ENCODE peak calls at places on chromosomes 7 and 10, in four cellular contexts. M is NCI-H1092; K is globus pallidus; G is CD8-positive, alpha-beta T cell. E is an unnamed sample.

GRCh38 chr7:150962743-150963399 is 15.2 kb downstream of the KCNH2 start:
- DNase-seq in M (peak), G (peak), K (no peak), E (peak)

GRCh38 chr7:43906327-43907010 is at the start of gene URGCP:
- DNase-seq in K (peak), M (peak), G (peak), E (peak)

GRCh38 chr7:96174812-96175211 is 147.1 kb downstream of the SLC25A13 start:
- DNase-seq in M (no peak), K (peak), G (no peak), E (peak)

GRCh38 chr10:62619409-62619730 is 185.2 kb upstream of the ADO start:
- DNase-seq in K (no peak), G (no peak), M (no peak), E (no peak)

GRCh38 chr7:44539669-44540516 is 1.2 kb downstream of the NPC1L1 start:
- DNase-seq in G (no peak), K (no peak), M (no peak), E (no peak)

GRCh38 chr7:84112771-84113170 is 81.8 kb downstream of the SEMA3A start:
- DNase-seq in K (no peak), M (no peak), G (no peak), E (no peak)

GRCh38 chr10:13528875-13529713 is at the start of gene BEND7:
- DNase-seq in K (no peak), G (no peak), M (peak), E (peak)

GRCh38 chr7:28830831-28831230 is 127.3 kb downstream of the TRIL start:
- DNase-seq in M (no peak), K (no peak), G (no peak), E (no peak)

GRCh38 chr10:22010973-22011408 is 7.5 kb upstream of the DNAJC1 start:
- DNase-seq in M (no peak), G (no peak), K (peak), E (no peak)

GRCh38 chr10:71075066-71075758 is 137.2 kb upstream of the UNC5B start:
- DNase-seq in K (no peak), G (no peak), M (no peak), E (no peak)

GRCh38 chr10:12427276-12427675 is 77.9 kb downstream of the CAMK1D start:
- DNase-seq in K (no peak), M (no peak), G (no peak), E (no peak)

GRCh38 chr10:125605167-125605566 is 77.8 kb downstream of the TEX36 start:
- DNase-seq in G (no peak), M (no peak), K (no peak), E (no peak)

GRCh38 chr10:4266387-4267083 is 481.5 kb upstream of the KLF6 start:
- DNase-seq in M (no peak), K (no peak), G (no peak), E (no peak)

GRCh38 chr10:87058171-87058570 is 36.5 kb downstream of the GLUD1 start:
- DNase-seq in M (no peak), K (peak), G (no peak), E (peak)

GRCh38 chr7:26779978-26780595 is 84.3 kb downstream of the SKAP2 start:
- DNase-seq in G (no peak), M (no peak), K (no peak), E (no peak)

GRCh38 chr10:111087331-111087756 is 10.5 kb downstream of the ADRA2A start:
- DNase-seq in M (no peak), G (no peak), K (no peak), E (no peak)

GRCh38 chr10:13882112-13882711 is 295.4 kb downstream of the PRPF18 start:
- DNase-seq in K (no peak), M (no peak), G (no peak), E (peak)

GRCh38 chr10:11018426-11018818 is 750 bp downstream of the CELF2 start:
- DNase-seq in G (peak), M (no peak), K (no peak), E (no peak)

GRCh38 chr7:76515999-76516443 is 5.7 kb downstream of the UPK3B start:
- DNase-seq in K (peak), M (no peak), G (no peak), E (peak)

GRCh38 chr10:47031953-47032465 is 120.8 kb downstream of the PTPN20 start:
- DNase-seq in G (no peak), K (no peak), M (no peak), E (no peak)

GRCh38 chr7:70182516-70182915 is 584.2 kb downstream of the AUTS2 start:
- DNase-seq in M (no peak), K (no peak), G (no peak), E (no peak)

GRCh38 chr7:79454325-79454960 is 976 bp upstream of the MAGI2 start:
- DNase-seq in G (no peak), M (no peak), K (no peak), E (peak)

GRCh38 chr10:55237462-55237861 is 436.4 kb upstream of the PCDH15 start:
- DNase-seq in G (no peak), M (no peak), K (no peak), E (no peak)

GRCh38 chr10:63668081-63668480 is 146.9 kb downstream of the REEP3 start:
- DNase-seq in M (no peak), K (no peak), G (no peak), E (no peak)

GRCh38 chr10:86325158-86325557 is 41.4 kb downstream of the GRID1 start:
- DNase-seq in G (no peak), K (no peak), M (no peak), E (no peak)

GRCh38 chr7:108157606-108158330 is 27.6 kb upstream of the LAMB4 start:
- DNase-seq in M (no peak), G (no peak), K (no peak), E (no peak)

GRCh38 chr7:87984088-87984487 is 50.0 kb downstream of the ADAM22 start:
- DNase-seq in G (no peak), K (no peak), M (no peak), E (no peak)

GRCh38 chr10:129531195-129531968 is 64.3 kb downstream of the MGMT start:
- DNase-seq in K (no peak), M (no peak), G (no peak), E (no peak)

GRCh38 chr10:71840177-71840711 is 10.8 kb downstream of the PSAP start:
- DNase-seq in K (peak), G (no peak), M (peak), E (peak)

GRCh38 chr10:100009283-100009792 is 409 bp downstream of the DNMBP start:
- DNase-seq in M (peak), G (no peak), K (peak), E (peak)

GRCh38 chr7:1952169-1952760 is 280.5 kb downstream of the MAD1L1 start:
- DNase-seq in K (no peak), G (no peak), M (no peak), E (no peak)

GRCh38 chr7:70506463-70506862 is 625.5 kb upstream of the GALNT17 start:
- DNase-seq in M (no peak), K (no peak), G (no peak), E (no peak)

GRCh38 chr10:98267069-98267893 is 713 bp downstream of the LOXL4 start:
- DNase-seq in M (no peak), K (no peak), G (no peak), E (no peak)

GRCh38 chr7:91079491-91079890 is 184.7 kb upstream of the FZD1 start:
- DNase-seq in M (no peak), K (no peak), G (no peak), E (no peak)

GRCh38 chr10:119542990-119543813 is 683 bp upstream of the RGS10 start:
- DNase-seq in K (no peak), M (no peak), G (peak), E (peak)

GRCh38 chr10:103042908-103043307 is 124.8 kb downstream of the CNNM2 start:
- DNase-seq in K (no peak), G (no peak), M (no peak), E (no peak)

GRCh38 chr10:27646194-27646593 is 99.4 kb downstream of the MKX start:
- DNase-seq in K (no peak), M (no peak), G (no peak), E (no peak)

GRCh38 chr7:10974717-10975032 is 1.0 kb downstream of the PHF14 start:
- DNase-seq in M (peak), K (no peak), G (no peak), E (no peak)